ENCODE peak calls at places on chromosome 17, in six cellular contexts. F is GM23248; I is nucleus accumbens; S is activated CD8-positive, alpha-beta memory T cell treated with anti-CD3 and anti-CD28 coated beads for 4 hours; V is endothelial cell; G is H9. O is an unnamed sample.

GRCh38 chr17:47219621-47220475 is 10.7 kb downstream of the MYL4 start:
- DNase-seq in F (no peak), I (no peak), S (no peak), V (no peak), G (no peak), O (no peak)

GRCh38 chr17:67606896-67607604 is 110.7 kb upstream of the NOL11 start:
- DNase-seq in F (no peak), I (no peak), S (no peak), V (no peak), G (no peak), O (peak; percentile 16)

GRCh38 chr17:38403491-38403890 is 24.8 kb upstream of the ARHGAP23 start:
- DNase-seq in F (peak; percentile 45), I (no peak), S (no peak), V (no peak), G (peak; percentile 50), O (no peak)

GRCh38 chr17:80086616-80087015 is 14.8 kb upstream of the GAA start:
- DNase-seq in F (no peak), I (no peak), S (no peak), V (no peak), G (no peak), O (no peak)

GRCh38 chr17:7312432-7313027 is 2.6 kb downstream of the GPS2 start:
- DNase-seq in F (no peak), I (no peak), S (no peak), V (no peak), G (no peak), O (no peak)

GRCh38 chr17:49156256-49156655 is 23.7 kb downstream of the B4GALNT2 start:
- DNase-seq in F (no peak), I (no peak), S (no peak), V (no peak), G (no peak), O (no peak)

GRCh38 chr17:68809148-68809547 is 146.0 kb downstream of the ABCA8 start:
- DNase-seq in F (no peak), I (no peak), S (no peak), V (no peak), G (no peak), O (no peak)

GRCh38 chr17:78142113-78142861 is 3.9 kb upstream of the C17orf99 start:
- DNase-seq in F (peak; percentile 71), I (no peak), S (no peak), V (no peak), G (no peak), O (no peak)

GRCh38 chr17:16072031-16072430 is 72.4 kb downstream of the TTC19 start:
- DNase-seq in F (no peak), I (no peak), S (no peak), V (no peak), G (no peak), O (no peak)